ENCODE peak calls at places on chromosome X, in six cellular contexts. H is iris pigment epithelial cell, K is retina, S is astrocyte of the spinal cord, T is epithelial cell of esophagus, Y is progenitor cell of endocrine pancreas. U is an unnamed sample.

GRCh38 chrX:3514996-3515395 is 168.5 kb upstream of the MXRA5 start:
- DNase-seq in H (peak; percentile 49), K (no peak), S (peak; percentile 9), T (no peak), Y (no peak), U (no peak)

GRCh38 chrX:79161655-79162054 is 17.2 kb downstream of the GPR174 start:
- DNase-seq in H (no peak), K (no peak), S (no peak), T (no peak), Y (no peak), U (no peak)

GRCh38 chrX:13661735-13662536 is 9.0 kb downstream of the TCEANC start:
- DNase-seq in H (no peak), K (no peak), S (no peak), T (no peak), Y (no peak), U (no peak)

GRCh38 chrX:150587585-150588503 is 19.4 kb downstream of the MTM1 start:
- DNase-seq in H (no peak), K (no peak), S (no peak), T (peak; percentile 15), Y (no peak), U (no peak)

GRCh38 chrX:138001219-138001618 is 435.3 kb downstream of the ZIC3 start:
- DNase-seq in H (no peak), K (no peak), S (no peak), T (no peak), Y (no peak), U (no peak)

GRCh38 chrX:72245461-72246089 is 6.7 kb upstream of the ERCC6L start:
- DNase-seq in H (peak; percentile 55), K (peak; percentile 53), S (peak; percentile 57), T (peak; percentile 55), Y (peak; percentile 41), U (peak; percentile 50)

GRCh38 chrX:40504801-40505605 is 75.8 kb upstream of the ATP6AP2 start:
- DNase-seq in H (peak; percentile 92), K (no peak), S (peak; percentile 94), T (no peak), Y (no peak), U (no peak)

GRCh38 chrX:4935387-4935786 is 1221.9 kb upstream of the PRKX start:
- DNase-seq in H (no peak), K (no peak), S (no peak), T (no peak), Y (no peak), U (no peak)

GRCh38 chrX:83771664-83772063 is 89.3 kb upstream of the CYLC1 start:
- DNase-seq in H (no peak), K (no peak), S (no peak), T (no peak), Y (no peak), U (no peak)

GRCh38 chrX:12076046-12076445 is 62.2 kb upstream of the FRMPD4 start:
- DNase-seq in H (peak; percentile 1), K (no peak), S (peak; percentile 2), T (peak; percentile 24), Y (no peak), U (no peak)

GRCh38 chrX:153744210-153745066 is 19.6 kb upstream of the PLXNB3 start:
- DNase-seq in H (no peak), K (peak; percentile 56), S (no peak), T (no peak), Y (no peak), U (no peak)

GRCh38 chrX:154308108-154308946 is 12.7 kb downstream of the TKTL1 start:
- DNase-seq in H (peak; percentile 36), K (peak; percentile 54), S (peak; percentile 18), T (peak; percentile 45), Y (peak; percentile 38), U (peak; percentile 64)

GRCh38 chrX:63922221-63922620 is 137.2 kb upstream of the ARHGEF9 start:
- DNase-seq in H (no peak), K (no peak), S (peak; percentile 24), T (peak; percentile 28), Y (no peak), U (peak; percentile 36)

GRCh38 chrX:7090506-7091095 is 56.9 kb upstream of the STS start:
- DNase-seq in H (peak; percentile 21), K (no peak), S (no peak), T (no peak), Y (no peak), U (peak; percentile 68)

GRCh38 chrX:119072771-119073170 is at the start of gene CT47C1:
- DNase-seq in H (peak; percentile 3), K (no peak), S (no peak), T (no peak), Y (no peak), U (no peak)

GRCh38 chrX:149993989-149994388 is 55.7 kb upstream of the EOLA2 start:
- DNase-seq in H (no peak), K (no peak), S (no peak), T (no peak), Y (no peak), U (no peak)

GRCh38 chrX:40154229-40154852 is 56.6 kb upstream of the BCOR start:
- DNase-seq in H (peak; percentile 50), K (peak; percentile 83), S (peak; percentile 35), T (no peak), Y (no peak), U (peak; percentile 46)